ENCODE peak calls at places on chromosomes 5 and 9, in nine cellular contexts. O is fibroblast of the aortic adventitia, T is IMR-90, F is nephron progenitor cell, X is adrenal gland, L is GM10248, K is cardiac muscle cell, H is osteocyte, S is breast epithelium. W is an unnamed sample.

GRCh38 chr5:2742921-2743679 is 8.4 kb downstream of the IRX2 start:
- DNase-seq in L (no peak), X (no peak), H (no peak), S (no peak), F (peak; percentile 48), O (no peak), T (no peak), K (no peak), W (peak; percentile 48)

GRCh38 chr5:90410178-90410762 is 714 bp upstream of the CETN3 start:
- DNase-seq in K (peak; percentile 13), T (no peak), S (no peak), H (no peak), F (no peak), L (no peak), X (no peak), O (no peak), W (no peak)

GRCh38 chr5:130289132-130290088 is 385.1 kb downstream of the CHSY3 start:
- DNase-seq in O (peak; percentile 75), L (no peak), T (no peak), H (no peak), F (no peak), X (no peak), S (no peak), K (peak; percentile 24), W (no peak)

GRCh38 chr5:80672140-80672736 is 17.5 kb upstream of the DHFR start:
- DNase-seq in H (no peak), L (peak; percentile 56), O (peak; percentile 81), F (peak; percentile 76), T (peak; percentile 72), S (peak; percentile 76), X (peak; percentile 77), K (peak; percentile 82), W (no peak)

GRCh38 chr5:177457239-177458121 is 10.9 kb downstream of the PRR7 start:
- DNase-seq in O (peak; percentile 95), F (peak; percentile 85), L (peak; percentile 92), K (peak; percentile 98), T (peak; percentile 97), X (peak; percentile 76), H (peak; percentile 95), S (no peak), W (no peak)

GRCh38 chr5:135203593-135204036 is 169.6 kb upstream of the PITX1 start:
- DNase-seq in T (no peak), L (no peak), S (no peak), K (no peak), O (peak; percentile 37), X (no peak), F (no peak), H (no peak), W (no peak)

GRCh38 chr5:155726267-155726666 is 600.7 kb upstream of the SGCD start:
- DNase-seq in H (no peak), S (no peak), K (peak; percentile 5), T (peak; percentile 4), F (peak; percentile 75), O (no peak), L (no peak), X (peak; percentile 14), W (peak; percentile 61)

GRCh38 chr9:107918749-107919148 is 429.2 kb upstream of the KLF4 start:
- DNase-seq in L (no peak), X (no peak), F (no peak), S (no peak), K (no peak), O (no peak), H (no peak), T (no peak), W (no peak)

GRCh38 chr5:40436535-40437237 is 243.0 kb upstream of the PTGER4 start:
- DNase-seq in O (no peak), K (no peak), X (no peak), L (peak; percentile 16), H (no peak), F (no peak), S (no peak), T (no peak), W (no peak)

GRCh38 chr9:83220737-83221136 is 157.8 kb upstream of the RASEF start:
- DNase-seq in K (peak; percentile 89), L (peak; percentile 25), S (no peak), T (peak; percentile 29), X (peak; percentile 39), O (peak; percentile 93), H (no peak), F (no peak), W (no peak)

GRCh38 chr5:659496-660263 is 33.5 kb downstream of the TPPP start:
- DNase-seq in T (no peak), X (no peak), F (no peak), S (peak; percentile 38), L (no peak), K (no peak), O (no peak), H (no peak), W (no peak)

GRCh38 chr5:95664204-95664786 is 17.7 kb downstream of the RFESD start:
- DNase-seq in F (peak; percentile 31), L (no peak), T (peak; percentile 49), O (peak; percentile 72), K (peak; percentile 54), H (no peak), X (no peak), S (no peak), W (no peak)
- TF ChIP-seq CTCF in F (peak; percentile 84), L (peak; percentile 72), T (peak; percentile 79), O (peak; percentile 83), K (peak; percentile 77), H (peak; percentile 81), X (peak; percentile 74), S (peak; percentile 74), W (peak; percentile 79)

DNA sequence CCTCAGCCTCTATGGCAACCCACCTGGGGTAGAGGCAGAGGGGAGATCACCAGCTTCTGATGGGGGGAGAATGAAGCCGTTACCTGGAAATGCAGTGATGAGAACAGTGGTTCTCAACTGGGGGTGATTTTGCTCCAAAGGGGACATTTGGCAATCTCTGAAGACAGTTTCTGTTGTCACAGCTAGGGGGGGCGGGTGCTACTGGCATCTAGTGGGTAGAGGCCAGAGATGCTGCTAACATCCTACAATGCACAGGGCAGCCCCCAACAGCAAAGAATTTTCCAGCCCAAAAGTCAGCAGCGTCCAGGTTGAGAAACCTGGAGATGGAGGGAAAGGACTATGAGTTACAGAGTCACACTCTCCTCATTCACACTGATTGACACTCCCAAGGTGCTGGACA is 84.5 kb downstream of the FGF1 start:
- DNase-seq in L (no peak), T (no peak), H (no peak), O (no peak), F (no peak), S (no peak), X (no peak), K (no peak), W (no peak)
- TF ChIP-seq CTCF in L (no peak), T (peak; percentile 11), H (peak; percentile 29), O (peak; percentile 8), F (no peak), S (no peak), X (no peak), K (no peak), W (no peak)

DNA sequence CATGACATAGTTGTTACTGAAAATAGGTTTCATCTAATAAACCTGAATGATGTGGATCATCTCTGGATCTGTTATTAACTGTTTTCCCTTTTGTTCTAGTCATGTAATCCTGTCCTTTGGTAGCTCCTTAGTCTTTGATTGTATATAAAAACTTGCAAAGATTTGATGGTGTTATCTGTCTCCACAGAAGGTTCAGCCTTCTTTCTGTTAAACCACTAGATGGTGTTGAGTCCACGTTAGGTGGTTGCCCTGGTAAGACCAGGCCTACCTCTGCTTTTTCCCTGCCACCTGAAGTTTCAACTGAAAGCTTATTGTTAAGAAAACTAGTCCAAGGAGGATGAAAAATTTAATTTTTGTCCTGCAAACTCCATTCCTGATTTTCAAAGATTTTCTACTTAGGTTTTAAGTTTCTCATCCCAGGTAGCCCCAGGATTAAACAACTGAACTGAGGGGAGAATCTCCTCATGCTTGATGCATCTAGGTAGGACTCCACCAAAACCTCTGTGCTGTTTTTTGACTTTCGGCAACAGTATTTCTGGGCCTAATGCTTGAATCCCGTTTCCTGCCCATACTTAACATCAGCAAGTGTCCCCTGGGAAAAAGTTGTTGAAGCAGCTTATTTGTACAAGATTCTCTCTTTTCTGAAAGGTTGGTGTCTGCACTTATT is 68.5 kb downstream of the RICTOR start:
- DNase-seq in F (no peak), K (no peak), T (peak; percentile 22), H (no peak), O (peak; percentile 32), L (no peak), S (no peak), X (no peak), W (no peak)
- TF ChIP-seq CTCF in F (no peak), K (peak; percentile 24), T (no peak), H (peak; percentile 22), O (peak; percentile 47), L (peak; percentile 18), S (no peak), X (peak; percentile 39), W (no peak)

GRCh38 chr9:129558551-129559505 is 62.1 kb downstream of the C9orf50 start:
- DNase-seq in S (no peak), T (no peak), X (no peak), H (no peak), F (peak; percentile 67), L (no peak), O (no peak), K (no peak), W (no peak)
- TF ChIP-seq CTCF in S (no peak), T (no peak), X (no peak), H (no peak), F (no peak), L (no peak), O (no peak), K (no peak), W (no peak)

GRCh38 chr5:163089233-163089632 is 348.2 kb upstream of the CCNG1 start:
- DNase-seq in H (no peak), L (no peak), T (no peak), F (no peak), X (no peak), S (no peak), O (no peak), K (no peak), W (no peak)

GRCh38 chr5:163089926-163090325 is 347.5 kb upstream of the CCNG1 start:
- DNase-seq in F (no peak), H (no peak), T (no peak), X (no peak), O (no peak), K (no peak), S (no peak), L (no peak), W (no peak)

DNA sequence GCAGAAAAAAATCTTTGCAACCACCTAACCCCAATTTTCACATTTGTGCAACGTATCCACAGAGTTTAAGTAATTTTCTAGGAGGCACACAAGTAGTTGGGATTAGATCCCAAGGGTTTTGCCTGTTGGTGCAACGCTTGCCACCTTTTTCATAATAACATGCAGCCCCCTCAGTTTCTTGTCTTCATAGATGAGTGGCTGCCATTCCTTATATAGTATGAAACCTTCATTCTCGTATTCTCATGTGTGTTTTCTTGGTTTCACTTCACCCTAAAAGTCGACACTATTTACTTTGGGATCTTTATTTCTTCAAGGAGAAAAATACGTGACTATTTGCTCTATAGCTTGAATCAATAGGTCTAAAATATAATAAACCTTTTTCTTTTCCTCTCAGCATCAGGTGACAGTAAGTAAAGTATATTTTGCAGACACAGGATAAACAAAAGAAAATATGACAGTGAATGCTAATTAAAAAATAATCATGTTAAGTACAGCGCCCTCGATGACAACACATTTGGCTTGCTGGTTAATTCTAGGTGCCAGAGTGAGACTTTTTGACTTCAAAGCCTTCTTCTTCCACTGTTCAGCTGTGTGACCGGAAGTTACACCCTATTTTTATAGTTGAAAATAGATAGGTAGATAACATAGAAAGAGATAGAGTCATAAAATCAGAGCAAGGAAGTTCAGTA is 342.8 kb upstream of the CCNG1 start:
- DNase-seq in O (no peak), S (no peak), K (no peak), X (no peak), T (no peak), H (no peak), L (peak; percentile 10), F (no peak), W (no peak)
- TF ChIP-seq CTCF in O (no peak), S (no peak), K (no peak), X (no peak), T (no peak), H (no peak), L (no peak), F (no peak), W (no peak)